ENCODE peak calls at places on chromosomes 7 and 10, in nine cellular contexts. One of them, this sample, is unnamed.

GRCh38 chr7:87001214-87001613 is 58.2 kb downstream of the ELAPOR2 start:
- DNase-seq in neural progenitor cell: no peak
- DNase-seq in gastrocnemius medialis: no peak
- DNase-seq in adrenal gland: no peak
- DNase-seq in ovary: no peak
- DNase-seq in heart right ventricle: no peak
- DNase-seq in A549: no peak
- DNase-seq in WERI-Rb-1: no peak
- DNase-seq in breast epithelium: peak
- DNase-seq in this sample: no peak

GRCh38 chr10:58360412-58361004 is 24.7 kb upstream of the TFAM start:
- DNase-seq in breast epithelium: no peak
- DNase-seq in adrenal gland: no peak
- DNase-seq in neural progenitor cell: no peak
- DNase-seq in gastrocnemius medialis: peak
- DNase-seq in ovary: no peak
- DNase-seq in A549: no peak
- DNase-seq in heart right ventricle: no peak
- DNase-seq in WERI-Rb-1: no peak
- DNase-seq in this sample: no peak

GRCh38 chr10:97550336-97551149 is 22.0 kb upstream of the ANKRD2 start:
- DNase-seq in adrenal gland: no peak
- DNase-seq in ovary: no peak
- DNase-seq in WERI-Rb-1: peak
- DNase-seq in A549: no peak
- DNase-seq in breast epithelium: no peak
- DNase-seq in heart right ventricle: no peak
- DNase-seq in gastrocnemius medialis: no peak
- DNase-seq in neural progenitor cell: peak
- DNase-seq in this sample: no peak

GRCh38 chr7:137956591-137956990 is 45.3 kb downstream of the CREB3L2 start:
- DNase-seq in adrenal gland: no peak
- DNase-seq in heart right ventricle: no peak
- DNase-seq in A549: no peak
- DNase-seq in ovary: no peak
- DNase-seq in breast epithelium: no peak
- DNase-seq in gastrocnemius medialis: no peak
- DNase-seq in WERI-Rb-1: no peak
- DNase-seq in neural progenitor cell: no peak
- DNase-seq in this sample: no peak

GRCh38 chr7:22411977-22412693 is 55.2 kb upstream of the RAPGEF5 start:
- DNase-seq in gastrocnemius medialis: no peak
- DNase-seq in A549: no peak
- DNase-seq in adrenal gland: no peak
- DNase-seq in breast epithelium: no peak
- DNase-seq in ovary: no peak
- DNase-seq in WERI-Rb-1: no peak
- DNase-seq in heart right ventricle: no peak
- DNase-seq in neural progenitor cell: no peak
- DNase-seq in this sample: no peak

GRCh38 chr10:30639946-30640786 is 10.6 kb upstream of the LYZL2 start:
- DNase-seq in gastrocnemius medialis: peak
- DNase-seq in WERI-Rb-1: no peak
- DNase-seq in A549: peak
- DNase-seq in heart right ventricle: no peak
- DNase-seq in ovary: no peak
- DNase-seq in breast epithelium: no peak
- DNase-seq in neural progenitor cell: peak
- DNase-seq in adrenal gland: no peak
- DNase-seq in this sample: no peak

GRCh38 chr10:13788701-13789447 is 202.1 kb downstream of the PRPF18 start:
- DNase-seq in ovary: peak
- DNase-seq in adrenal gland: peak
- DNase-seq in heart right ventricle: peak
- DNase-seq in A549: no peak
- DNase-seq in gastrocnemius medialis: peak
- DNase-seq in WERI-Rb-1: no peak
- DNase-seq in neural progenitor cell: no peak
- DNase-seq in breast epithelium: no peak
- DNase-seq in this sample: peak

GRCh38 chr10:44939691-44940401 is 19.8 kb upstream of the RASSF4 start:
- DNase-seq in A549: no peak
- DNase-seq in neural progenitor cell: no peak
- DNase-seq in ovary: no peak
- DNase-seq in breast epithelium: no peak
- DNase-seq in WERI-Rb-1: no peak
- DNase-seq in adrenal gland: no peak
- DNase-seq in heart right ventricle: no peak
- DNase-seq in gastrocnemius medialis: no peak
- DNase-seq in this sample: no peak

GRCh38 chr7:142785841-142786250 is 15.1 kb downstream of the PRSS2 start:
- DNase-seq in ovary: no peak
- DNase-seq in breast epithelium: no peak
- DNase-seq in A549: no peak
- DNase-seq in adrenal gland: no peak
- DNase-seq in neural progenitor cell: no peak
- DNase-seq in heart right ventricle: no peak
- DNase-seq in WERI-Rb-1: no peak
- DNase-seq in gastrocnemius medialis: no peak
- DNase-seq in this sample: no peak

GRCh38 chr10:8449909-8450308 is 395.4 kb downstream of the GATA3 start:
- DNase-seq in breast epithelium: no peak
- DNase-seq in ovary: no peak
- DNase-seq in heart right ventricle: no peak
- DNase-seq in WERI-Rb-1: no peak
- DNase-seq in gastrocnemius medialis: no peak
- DNase-seq in adrenal gland: no peak
- DNase-seq in A549: no peak
- DNase-seq in neural progenitor cell: no peak
- DNase-seq in this sample: no peak

GRCh38 chr7:126574838-126575250 is 677.9 kb downstream of the GRM8 start:
- DNase-seq in ovary: no peak
- DNase-seq in heart right ventricle: no peak
- DNase-seq in breast epithelium: no peak
- DNase-seq in adrenal gland: no peak
- DNase-seq in gastrocnemius medialis: no peak
- DNase-seq in neural progenitor cell: no peak
- DNase-seq in A549: peak
- DNase-seq in WERI-Rb-1: no peak
- DNase-seq in this sample: no peak

GRCh38 chr10:90286941-90287340 is 570.9 kb downstream of the HTR7 start:
- DNase-seq in A549: no peak
- DNase-seq in gastrocnemius medialis: no peak
- DNase-seq in heart right ventricle: no peak
- DNase-seq in adrenal gland: no peak
- DNase-seq in ovary: no peak
- DNase-seq in neural progenitor cell: no peak
- DNase-seq in breast epithelium: no peak
- DNase-seq in WERI-Rb-1: no peak
- DNase-seq in this sample: no peak

GRCh38 chr10:16950686-16951681 is 133.8 kb upstream of the RSU1 start:
- DNase-seq in neural progenitor cell: peak
- DNase-seq in WERI-Rb-1: peak
- DNase-seq in A549: no peak
- DNase-seq in ovary: no peak
- DNase-seq in adrenal gland: no peak
- DNase-seq in heart right ventricle: no peak
- DNase-seq in gastrocnemius medialis: no peak
- DNase-seq in breast epithelium: no peak
- DNase-seq in this sample: no peak

GRCh38 chr7:76223286-76223972 is 21.7 kb downstream of the SRRM3 start:
- DNase-seq in WERI-Rb-1: no peak
- DNase-seq in heart right ventricle: no peak
- DNase-seq in adrenal gland: no peak
- DNase-seq in breast epithelium: no peak
- DNase-seq in A549: no peak
- DNase-seq in neural progenitor cell: no peak
- DNase-seq in gastrocnemius medialis: no peak
- DNase-seq in ovary: no peak
- DNase-seq in this sample: no peak

GRCh38 chr7:66921918-66922486 is 977 bp downstream of the TMEM248 start:
- DNase-seq in adrenal gland: no peak
- DNase-seq in gastrocnemius medialis: no peak
- DNase-seq in ovary: no peak
- DNase-seq in heart right ventricle: no peak
- DNase-seq in neural progenitor cell: peak
- DNase-seq in breast epithelium: no peak
- DNase-seq in WERI-Rb-1: no peak
- DNase-seq in A549: no peak
- DNase-seq in this sample: no peak

GRCh38 chr10:130261766-130262165 is 125.6 kb downstream of the GLRX3 start:
- DNase-seq in ovary: no peak
- DNase-seq in gastrocnemius medialis: no peak
- DNase-seq in A549: no peak
- DNase-seq in breast epithelium: no peak
- DNase-seq in neural progenitor cell: no peak
- DNase-seq in adrenal gland: no peak
- DNase-seq in heart right ventricle: no peak
- DNase-seq in WERI-Rb-1: no peak
- DNase-seq in this sample: no peak

GRCh38 chr7:74501298-74501697 is 47.6 kb downstream of the GTF2IRD1 start:
- DNase-seq in adrenal gland: peak
- DNase-seq in breast epithelium: peak
- DNase-seq in A549: no peak
- DNase-seq in ovary: no peak
- DNase-seq in gastrocnemius medialis: peak
- DNase-seq in heart right ventricle: peak
- DNase-seq in WERI-Rb-1: no peak
- DNase-seq in neural progenitor cell: no peak
- DNase-seq in this sample: peak

GRCh38 chr10:109126016-109126415 is 797.3 kb downstream of the XPNPEP1 start:
- DNase-seq in WERI-Rb-1: no peak
- DNase-seq in heart right ventricle: no peak
- DNase-seq in adrenal gland: no peak
- DNase-seq in gastrocnemius medialis: no peak
- DNase-seq in neural progenitor cell: peak
- DNase-seq in breast epithelium: no peak
- DNase-seq in A549: no peak
- DNase-seq in ovary: no peak
- DNase-seq in this sample: no peak

GRCh38 chr10:109126541-109126940 is 796.8 kb downstream of the XPNPEP1 start:
- DNase-seq in A549: no peak
- DNase-seq in ovary: no peak
- DNase-seq in adrenal gland: no peak
- DNase-seq in WERI-Rb-1: peak
- DNase-seq in breast epithelium: no peak
- DNase-seq in gastrocnemius medialis: no peak
- DNase-seq in neural progenitor cell: no peak
- DNase-seq in heart right ventricle: no peak
- DNase-seq in this sample: no peak

DNA sequence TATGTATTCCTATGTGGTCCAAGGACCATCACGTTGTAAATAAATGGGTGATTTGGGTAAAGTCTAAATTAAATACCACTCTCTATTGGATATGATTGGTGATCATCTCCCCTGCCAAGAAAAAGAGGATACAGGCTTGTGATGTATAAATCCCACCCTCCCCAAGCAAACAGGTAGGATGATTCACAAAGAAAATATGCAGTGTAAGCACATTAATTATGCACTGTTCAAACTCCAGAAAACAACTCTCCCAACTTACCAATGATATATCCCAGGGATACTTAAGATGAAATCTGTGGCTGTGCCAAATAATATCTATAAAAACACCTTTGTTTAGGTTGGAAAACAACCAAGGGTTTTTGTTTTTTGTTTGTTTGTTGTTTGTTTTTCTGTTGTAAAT is 795.9 kb downstream of the XPNPEP1 start:
- DNase-seq in adrenal gland: no peak
- DNase-seq in breast epithelium: no peak
- DNase-seq in A549: no peak
- DNase-seq in gastrocnemius medialis: no peak
- DNase-seq in heart right ventricle: no peak
- DNase-seq in WERI-Rb-1: no peak
- DNase-seq in ovary: no peak
- DNase-seq in neural progenitor cell: no peak
- DNase-seq in this sample: no peak
- H3K27ac ChIP-seq in adrenal gland: no peak
- H3K27ac ChIP-seq in breast epithelium: no peak
- H3K27ac ChIP-seq in A549: no peak
- H3K27ac ChIP-seq in gastrocnemius medialis: no peak
- H3K27ac ChIP-seq in heart right ventricle: no peak
- H3K27ac ChIP-seq in WERI-Rb-1: no peak
- H3K27ac ChIP-seq in ovary: no peak
- H3K27ac ChIP-seq in neural progenitor cell: no peak
- H3K27ac ChIP-seq in this sample: no peak

DNA sequence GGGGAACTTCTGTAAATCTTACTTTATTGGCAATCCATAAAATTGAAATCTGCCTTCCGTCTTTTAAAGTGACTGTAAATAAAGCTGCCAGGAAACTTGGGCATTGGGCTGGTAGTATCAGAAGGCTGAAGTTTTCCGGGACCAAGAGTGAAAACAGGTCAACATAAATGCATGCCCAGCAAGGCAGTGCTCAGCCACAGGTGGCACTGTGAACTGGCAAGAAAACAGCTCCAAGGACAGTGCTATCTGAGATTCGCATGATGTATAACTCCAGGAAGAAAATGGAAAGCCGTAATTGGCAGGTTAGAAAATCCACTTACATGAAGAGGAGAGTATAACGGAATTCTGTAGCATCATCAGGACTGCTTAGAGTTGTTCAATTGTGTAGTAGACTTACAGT is 1.9 kb upstream of the INSYN2A start:
- DNase-seq in heart right ventricle: no peak
- DNase-seq in A549: no peak
- DNase-seq in neural progenitor cell: no peak
- DNase-seq in ovary: no peak
- DNase-seq in adrenal gland: no peak
- DNase-seq in gastrocnemius medialis: no peak
- DNase-seq in breast epithelium: no peak
- DNase-seq in WERI-Rb-1: no peak
- DNase-seq in this sample: no peak
- TF ChIP-seq CTCF in heart right ventricle: no peak
- TF ChIP-seq CTCF in A549: peak
- TF ChIP-seq CTCF in neural progenitor cell: no peak
- TF ChIP-seq CTCF in ovary: no peak
- TF ChIP-seq CTCF in adrenal gland: no peak
- TF ChIP-seq CTCF in gastrocnemius medialis: no peak
- TF ChIP-seq CTCF in breast epithelium: no peak
- TF ChIP-seq CTCF in WERI-Rb-1: peak
- TF ChIP-seq CTCF in this sample: peak

GRCh38 chr7:35727571-35727970 is 32.6 kb upstream of the HERPUD2 start:
- DNase-seq in WERI-Rb-1: no peak
- DNase-seq in gastrocnemius medialis: no peak
- DNase-seq in neural progenitor cell: no peak
- DNase-seq in A549: no peak
- DNase-seq in adrenal gland: no peak
- DNase-seq in ovary: no peak
- DNase-seq in heart right ventricle: no peak
- DNase-seq in breast epithelium: no peak
- DNase-seq in this sample: no peak
- H3K27ac ChIP-seq in WERI-Rb-1: no peak
- H3K27ac ChIP-seq in gastrocnemius medialis: no peak
- H3K27ac ChIP-seq in neural progenitor cell: no peak
- H3K27ac ChIP-seq in A549: no peak
- H3K27ac ChIP-seq in adrenal gland: no peak
- H3K27ac ChIP-seq in ovary: no peak
- H3K27ac ChIP-seq in heart right ventricle: peak
- H3K27ac ChIP-seq in breast epithelium: no peak
- H3K27ac ChIP-seq in this sample: peak

DNA sequence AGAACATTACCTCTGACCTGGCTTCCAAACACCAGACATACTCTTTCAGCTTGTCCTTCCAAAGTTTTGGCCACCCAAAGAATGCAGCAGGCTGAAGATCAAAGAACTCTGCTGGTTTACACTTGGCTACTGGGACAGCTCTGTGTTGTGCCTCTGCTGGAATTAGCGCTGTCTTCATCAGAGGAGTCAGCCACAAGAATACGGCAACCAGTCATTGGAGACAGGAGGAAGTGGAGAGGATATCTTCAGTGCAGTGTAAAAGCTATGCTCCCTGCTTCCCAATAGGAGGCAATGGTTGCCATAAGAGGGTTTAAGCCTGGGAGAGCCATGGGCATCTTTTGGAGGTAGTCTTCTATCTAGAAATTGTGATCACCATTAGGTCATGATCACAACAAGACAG is 126.7 kb upstream of the WNT16 start:
- DNase-seq in gastrocnemius medialis: no peak
- DNase-seq in neural progenitor cell: no peak
- DNase-seq in ovary: no peak
- DNase-seq in heart right ventricle: no peak
- DNase-seq in A549: no peak
- DNase-seq in breast epithelium: no peak
- DNase-seq in WERI-Rb-1: no peak
- DNase-seq in adrenal gland: no peak
- DNase-seq in this sample: no peak
- TF ChIP-seq CTCF in gastrocnemius medialis: no peak
- TF ChIP-seq CTCF in neural progenitor cell: no peak
- TF ChIP-seq CTCF in ovary: no peak
- TF ChIP-seq CTCF in heart right ventricle: no peak
- TF ChIP-seq CTCF in A549: no peak
- TF ChIP-seq CTCF in breast epithelium: no peak
- TF ChIP-seq CTCF in WERI-Rb-1: no peak
- TF ChIP-seq CTCF in adrenal gland: no peak
- TF ChIP-seq CTCF in this sample: no peak